ENCODE peak calls at places on chromosome 6, in eight cellular contexts. T is EH, K is occipital lobe, Y is endothelial cell of umbilical vein, V is NCI-H460, O is chondrocyte, S is HCT116, U is NCI-H748 treated with DMSO at 0.1 percent for 48 hours. Q is an unnamed sample.
A peak's percentile ranks its signal among the peaks of the same experiment; 100 is the strongest.

GRCh38 chr6:20211037-20211940 is 980 bp downstream of the MBOAT1 start:
- DNase-seq in T (peak; percentile 44), K (no peak), Y (peak; percentile 42), V (no peak), O (no peak), S (no peak), U (peak; percentile 22), Q (no peak)

GRCh38 chr6:110101885-110102284 is 77.6 kb downstream of the WASF1 start:
- DNase-seq in T (no peak), K (no peak), Y (no peak), V (no peak), O (no peak), S (no peak), U (no peak), Q (peak; percentile 2)

GRCh38 chr6:12288211-12288618 is 1.9 kb upstream of the EDN1 start:
- DNase-seq in T (no peak), K (no peak), Y (no peak), V (peak; percentile 47), O (no peak), S (no peak), U (no peak), Q (no peak)

GRCh38 chr6:137827977-137828815 is 38.9 kb upstream of the TNFAIP3 start:
- DNase-seq in T (no peak), K (no peak), Y (no peak), V (no peak), O (no peak), S (no peak), U (no peak), Q (no peak)

GRCh38 chr6:28634758-28635546 is 109.3 kb downstream of the GPX5 start:
- DNase-seq in T (peak; percentile 13), K (peak; percentile 60), Y (no peak), V (peak; percentile 61), O (no peak), S (no peak), U (peak; percentile 58), Q (no peak)

GRCh38 chr6:75855047-75855446 is 106.0 kb downstream of the MYO6 start:
- DNase-seq in T (peak; percentile 67), K (no peak), Y (peak; percentile 67), V (peak; percentile 59), O (no peak), S (peak; percentile 48), U (no peak), Q (no peak)

GRCh38 chr6:159871911-159872310 is 18.9 kb upstream of the MAS1 start:
- DNase-seq in T (peak; percentile 7), K (no peak), Y (no peak), V (no peak), O (no peak), S (no peak), U (no peak), Q (no peak)

GRCh38 chr6:167957626-167958025 is 39.8 kb upstream of the KIF25 start:
- DNase-seq in T (no peak), K (no peak), Y (no peak), V (no peak), O (no peak), S (peak; percentile 8), U (no peak), Q (no peak)

GRCh38 chr6:26331809-26332226 is 33.2 kb upstream of the BTN3A2 start:
- DNase-seq in T (peak; percentile 6), K (no peak), Y (no peak), V (no peak), O (no peak), S (no peak), U (no peak), Q (no peak)

GRCh38 chr6:168201383-168201782 is 118.2 kb downstream of the DACT2 start:
- DNase-seq in T (no peak), K (no peak), Y (no peak), V (no peak), O (peak; percentile 53), S (no peak), U (no peak), Q (no peak)

GRCh38 chr6:169073311-169073710 is 180.3 kb downstream of the THBS2 start:
- DNase-seq in T (peak; percentile 100), K (no peak), Y (no peak), V (no peak), O (peak; percentile 94), S (no peak), U (no peak), Q (no peak)

GRCh38 chr6:159594106-159594749 is 98.8 kb downstream of the SOD2 start:
- DNase-seq in T (peak; percentile 73), K (no peak), Y (no peak), V (no peak), O (no peak), S (peak; percentile 33), U (no peak), Q (no peak)

GRCh38 chr6:86961432-86962200 is 24.3 kb downstream of the HTR1E start:
- DNase-seq in T (no peak), K (no peak), Y (peak; percentile 68), V (no peak), O (no peak), S (no peak), U (no peak), Q (no peak)

Q was measured in GM18507.